ENCODE peak calls at places on chromosomes 11 and 22, in seven cellular contexts. One of them, this sample, is unnamed.

GRCh38 chr22:40426671-40427070 is 56.3 kb downstream of the SGSM3 start:
- DNase-seq in epithelial cell of esophagus: no peak
- DNase-seq in kidney epithelial cell: no peak
- DNase-seq in lower leg skin: no peak
- DNase-seq in pancreas: no peak
- DNase-seq in ovary: no peak
- DNase-seq in fibroblast of mammary gland: peak
- DNase-seq in this sample: peak

GRCh38 chr11:122327528-122327927 is 211.5 kb upstream of the BLID start:
- DNase-seq in epithelial cell of esophagus: no peak
- DNase-seq in kidney epithelial cell: no peak
- DNase-seq in lower leg skin: no peak
- DNase-seq in pancreas: no peak
- DNase-seq in ovary: no peak
- DNase-seq in fibroblast of mammary gland: no peak
- DNase-seq in this sample: no peak

GRCh38 chr22:25736378-25737011 is 5.5 kb upstream of the MYO18B start:
- DNase-seq in epithelial cell of esophagus: no peak
- DNase-seq in kidney epithelial cell: no peak
- DNase-seq in lower leg skin: no peak
- DNase-seq in pancreas: no peak
- DNase-seq in ovary: no peak
- DNase-seq in fibroblast of mammary gland: no peak
- DNase-seq in this sample: no peak

GRCh38 chr22:45009881-45010531 is at the start of gene PHF21B:
- DNase-seq in epithelial cell of esophagus: peak
- DNase-seq in kidney epithelial cell: no peak
- DNase-seq in lower leg skin: no peak
- DNase-seq in pancreas: no peak
- DNase-seq in ovary: peak
- DNase-seq in fibroblast of mammary gland: peak
- DNase-seq in this sample: peak

GRCh38 chr22:30221121-30221992 is 25.2 kb downstream of the LIF start:
- DNase-seq in epithelial cell of esophagus: no peak
- DNase-seq in kidney epithelial cell: no peak
- DNase-seq in lower leg skin: no peak
- DNase-seq in pancreas: no peak
- DNase-seq in ovary: no peak
- DNase-seq in fibroblast of mammary gland: no peak
- DNase-seq in this sample: no peak

GRCh38 chr11:129989437-129989836 is 13.2 kb downstream of the PRDM10 start:
- DNase-seq in epithelial cell of esophagus: no peak
- DNase-seq in kidney epithelial cell: no peak
- DNase-seq in lower leg skin: no peak
- DNase-seq in pancreas: no peak
- DNase-seq in ovary: no peak
- DNase-seq in fibroblast of mammary gland: no peak
- DNase-seq in this sample: no peak

GRCh38 chr11:106842134-106842533 is 176.1 kb downstream of the GUCY1A2 start:
- DNase-seq in epithelial cell of esophagus: no peak
- DNase-seq in kidney epithelial cell: no peak
- DNase-seq in lower leg skin: no peak
- DNase-seq in pancreas: no peak
- DNase-seq in ovary: no peak
- DNase-seq in fibroblast of mammary gland: no peak
- DNase-seq in this sample: no peak

GRCh38 chr22:46993626-46994025 is 231.2 kb downstream of the TBC1D22A start:
- DNase-seq in epithelial cell of esophagus: no peak
- DNase-seq in kidney epithelial cell: no peak
- DNase-seq in lower leg skin: no peak
- DNase-seq in pancreas: peak
- DNase-seq in ovary: peak
- DNase-seq in fibroblast of mammary gland: no peak
- DNase-seq in this sample: no peak

GRCh38 chr11:101516546-101516945 is 67.3 kb downstream of the TRPC6 start:
- DNase-seq in epithelial cell of esophagus: no peak
- DNase-seq in kidney epithelial cell: no peak
- DNase-seq in lower leg skin: no peak
- DNase-seq in pancreas: no peak
- DNase-seq in ovary: no peak
- DNase-seq in fibroblast of mammary gland: no peak
- DNase-seq in this sample: no peak

GRCh38 chr11:45079943-45080719 is 66.3 kb upstream of the PRDM11 start:
- DNase-seq in epithelial cell of esophagus: no peak
- DNase-seq in kidney epithelial cell: no peak
- DNase-seq in lower leg skin: no peak
- DNase-seq in pancreas: no peak
- DNase-seq in ovary: no peak
- DNase-seq in fibroblast of mammary gland: no peak
- DNase-seq in this sample: no peak

GRCh38 chr22:37609240-37610152 is 862 bp downstream of the GGA1 start:
- DNase-seq in epithelial cell of esophagus: peak
- DNase-seq in kidney epithelial cell: no peak
- DNase-seq in lower leg skin: no peak
- DNase-seq in pancreas: no peak
- DNase-seq in ovary: no peak
- DNase-seq in fibroblast of mammary gland: peak
- DNase-seq in this sample: no peak

GRCh38 chr22:37896181-37896592 is 9.9 kb upstream of the MICALL1 start:
- DNase-seq in epithelial cell of esophagus: peak
- DNase-seq in kidney epithelial cell: no peak
- DNase-seq in lower leg skin: no peak
- DNase-seq in pancreas: no peak
- DNase-seq in ovary: no peak
- DNase-seq in fibroblast of mammary gland: peak
- DNase-seq in this sample: no peak

GRCh38 chr22:17243524-17243923 is 24.3 kb upstream of the ADA2 start:
- DNase-seq in epithelial cell of esophagus: peak
- DNase-seq in kidney epithelial cell: no peak
- DNase-seq in lower leg skin: no peak
- DNase-seq in pancreas: no peak
- DNase-seq in ovary: no peak
- DNase-seq in fibroblast of mammary gland: peak
- DNase-seq in this sample: no peak

GRCh38 chr11:91156041-91156440 is 933.2 kb upstream of the CHORDC1 start:
- DNase-seq in epithelial cell of esophagus: no peak
- DNase-seq in kidney epithelial cell: no peak
- DNase-seq in lower leg skin: no peak
- DNase-seq in pancreas: no peak
- DNase-seq in ovary: no peak
- DNase-seq in fibroblast of mammary gland: peak
- DNase-seq in this sample: no peak

GRCh38 chr22:46612341-46612903 is 7.8 kb upstream of the GRAMD4 start:
- DNase-seq in epithelial cell of esophagus: no peak
- DNase-seq in kidney epithelial cell: no peak
- DNase-seq in lower leg skin: no peak
- DNase-seq in pancreas: no peak
- DNase-seq in ovary: no peak
- DNase-seq in fibroblast of mammary gland: no peak
- DNase-seq in this sample: no peak

GRCh38 chr11:66388746-66389386 is 17.3 kb upstream of the SLC29A2 start:
- DNase-seq in epithelial cell of esophagus: peak
- DNase-seq in kidney epithelial cell: no peak
- DNase-seq in lower leg skin: peak
- DNase-seq in pancreas: no peak
- DNase-seq in ovary: no peak
- DNase-seq in fibroblast of mammary gland: peak
- DNase-seq in this sample: peak

GRCh38 chr11:3905080-3905953 is 49.9 kb downstream of the STIM1 start:
- DNase-seq in epithelial cell of esophagus: peak
- DNase-seq in kidney epithelial cell: peak
- DNase-seq in lower leg skin: peak
- DNase-seq in pancreas: no peak
- DNase-seq in ovary: no peak
- DNase-seq in fibroblast of mammary gland: peak
- DNase-seq in this sample: peak

GRCh38 chr22:23632178-23632577 is at the start of gene DRICH1:
- DNase-seq in epithelial cell of esophagus: no peak
- DNase-seq in kidney epithelial cell: no peak
- DNase-seq in lower leg skin: no peak
- DNase-seq in pancreas: no peak
- DNase-seq in ovary: no peak
- DNase-seq in fibroblast of mammary gland: no peak
- DNase-seq in this sample: no peak

GRCh38 chr11:106321601-106322000 is 244.1 kb downstream of the AASDHPPT start:
- DNase-seq in epithelial cell of esophagus: no peak
- DNase-seq in kidney epithelial cell: no peak
- DNase-seq in lower leg skin: no peak
- DNase-seq in pancreas: no peak
- DNase-seq in ovary: no peak
- DNase-seq in fibroblast of mammary gland: no peak
- DNase-seq in this sample: no peak

GRCh38 chr22:40116496-40117200 is 61.1 kb upstream of the TNRC6B start:
- DNase-seq in epithelial cell of esophagus: no peak
- DNase-seq in kidney epithelial cell: no peak
- DNase-seq in lower leg skin: no peak
- DNase-seq in pancreas: no peak
- DNase-seq in ovary: no peak
- DNase-seq in fibroblast of mammary gland: no peak
- DNase-seq in this sample: no peak

GRCh38 chr11:134101292-134101691 is 32.4 kb downstream of the JAM3 start:
- DNase-seq in epithelial cell of esophagus: no peak
- DNase-seq in kidney epithelial cell: no peak
- DNase-seq in lower leg skin: no peak
- DNase-seq in pancreas: no peak
- DNase-seq in ovary: no peak
- DNase-seq in fibroblast of mammary gland: peak
- DNase-seq in this sample: peak

DNA sequence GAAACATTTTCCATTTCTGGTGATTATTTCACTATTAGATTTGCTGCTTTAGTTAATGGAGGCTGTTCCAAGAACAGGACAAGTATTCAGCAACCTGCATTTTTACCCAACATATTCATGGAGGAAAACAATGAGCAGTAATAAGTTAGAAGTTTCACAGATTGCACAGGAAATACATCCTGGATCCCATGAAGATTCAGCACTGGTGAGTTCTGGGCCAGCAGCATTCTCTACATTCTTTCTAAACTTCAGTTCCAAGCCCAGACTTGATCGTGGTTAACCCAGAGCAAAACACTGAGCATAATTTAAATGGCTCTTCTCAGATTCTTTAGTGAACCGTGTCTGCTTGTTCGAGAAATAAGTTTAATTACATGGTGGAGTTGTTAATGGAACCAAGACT is 3.8 kb downstream of the FJX1 start:
- DNase-seq in epithelial cell of esophagus: peak
- DNase-seq in kidney epithelial cell: peak
- DNase-seq in lower leg skin: no peak
- DNase-seq in pancreas: no peak
- DNase-seq in ovary: no peak
- DNase-seq in fibroblast of mammary gland: peak
- DNase-seq in this sample: peak
- H3K4me3 ChIP-seq in epithelial cell of esophagus: peak
- H3K4me3 ChIP-seq in kidney epithelial cell: no peak
- H3K4me3 ChIP-seq in lower leg skin: no peak
- H3K4me3 ChIP-seq in pancreas: no peak
- H3K4me3 ChIP-seq in ovary: no peak
- H3K4me3 ChIP-seq in fibroblast of mammary gland: no peak
- H3K4me3 ChIP-seq in this sample: no peak

GRCh38 chr11:125276635-125277008 is 112.1 kb downstream of the PKNOX2 start:
- DNase-seq in epithelial cell of esophagus: no peak
- DNase-seq in kidney epithelial cell: no peak
- DNase-seq in lower leg skin: no peak
- DNase-seq in pancreas: no peak
- DNase-seq in ovary: no peak
- DNase-seq in fibroblast of mammary gland: no peak
- DNase-seq in this sample: no peak
- TF ChIP-seq CTCF in epithelial cell of esophagus: no peak
- TF ChIP-seq CTCF in kidney epithelial cell: no peak
- TF ChIP-seq CTCF in lower leg skin: no peak
- TF ChIP-seq CTCF in pancreas: no peak
- TF ChIP-seq CTCF in ovary: no peak
- TF ChIP-seq CTCF in fibroblast of mammary gland: no peak
- TF ChIP-seq CTCF in this sample: no peak

GRCh38 chr22:49963647-49964026 is 3.1 kb downstream of the PIM3 start:
- DNase-seq in epithelial cell of esophagus: no peak
- DNase-seq in kidney epithelial cell: no peak
- DNase-seq in lower leg skin: peak
- DNase-seq in pancreas: no peak
- DNase-seq in ovary: no peak
- DNase-seq in fibroblast of mammary gland: no peak
- DNase-seq in this sample: no peak

GRCh38 chr22:49962751-49963646 is 2.4 kb downstream of the PIM3 start:
- DNase-seq in epithelial cell of esophagus: no peak
- DNase-seq in kidney epithelial cell: no peak
- DNase-seq in lower leg skin: peak
- DNase-seq in pancreas: peak
- DNase-seq in ovary: peak
- DNase-seq in fibroblast of mammary gland: no peak
- DNase-seq in this sample: no peak

GRCh38 chr22:49965291-49966040 is 4.9 kb downstream of the PIM3 start:
- DNase-seq in epithelial cell of esophagus: no peak
- DNase-seq in kidney epithelial cell: no peak
- DNase-seq in lower leg skin: no peak
- DNase-seq in pancreas: peak
- DNase-seq in ovary: peak
- DNase-seq in fibroblast of mammary gland: no peak
- DNase-seq in this sample: no peak

GRCh38 chr22:49964493-49965290 is 4.1 kb downstream of the PIM3 start:
- DNase-seq in epithelial cell of esophagus: no peak
- DNase-seq in kidney epithelial cell: no peak
- DNase-seq in lower leg skin: no peak
- DNase-seq in pancreas: peak
- DNase-seq in ovary: peak
- DNase-seq in fibroblast of mammary gland: no peak
- DNase-seq in this sample: no peak

GRCh38 chr22:49964136-49964492 is 3.5 kb downstream of the PIM3 start:
- DNase-seq in epithelial cell of esophagus: no peak
- DNase-seq in kidney epithelial cell: no peak
- DNase-seq in lower leg skin: peak
- DNase-seq in pancreas: peak
- DNase-seq in ovary: no peak
- DNase-seq in fibroblast of mammary gland: no peak
- DNase-seq in this sample: no peak
- H3K4me3 ChIP-seq in epithelial cell of esophagus: peak
- H3K4me3 ChIP-seq in kidney epithelial cell: no peak
- H3K4me3 ChIP-seq in lower leg skin: no peak
- H3K4me3 ChIP-seq in pancreas: peak
- H3K4me3 ChIP-seq in ovary: no peak
- H3K4me3 ChIP-seq in fibroblast of mammary gland: no peak
- H3K4me3 ChIP-seq in this sample: no peak

GRCh38 chr11:27303903-27304302 is 59.1 kb downstream of the CCDC34 start:
- DNase-seq in epithelial cell of esophagus: no peak
- DNase-seq in kidney epithelial cell: no peak
- DNase-seq in lower leg skin: no peak
- DNase-seq in pancreas: no peak
- DNase-seq in ovary: no peak
- DNase-seq in fibroblast of mammary gland: no peak
- DNase-seq in this sample: no peak

GRCh38 chr11:27305751-27306150 is 57.3 kb downstream of the CCDC34 start:
- DNase-seq in epithelial cell of esophagus: no peak
- DNase-seq in kidney epithelial cell: no peak
- DNase-seq in lower leg skin: no peak
- DNase-seq in pancreas: peak
- DNase-seq in ovary: no peak
- DNase-seq in fibroblast of mammary gland: no peak
- DNase-seq in this sample: no peak

GRCh38 chr11:27300974-27301373 is 62.0 kb downstream of the CCDC34 start:
- DNase-seq in epithelial cell of esophagus: peak
- DNase-seq in kidney epithelial cell: no peak
- DNase-seq in lower leg skin: no peak
- DNase-seq in pancreas: no peak
- DNase-seq in ovary: no peak
- DNase-seq in fibroblast of mammary gland: no peak
- DNase-seq in this sample: no peak

GRCh38 chr11:27307232-27307631 is 55.8 kb downstream of the CCDC34 start:
- DNase-seq in epithelial cell of esophagus: no peak
- DNase-seq in kidney epithelial cell: no peak
- DNase-seq in lower leg skin: no peak
- DNase-seq in pancreas: no peak
- DNase-seq in ovary: no peak
- DNase-seq in fibroblast of mammary gland: no peak
- DNase-seq in this sample: no peak

GRCh38 chr11:27304514-27304913 is 58.5 kb downstream of the CCDC34 start:
- DNase-seq in epithelial cell of esophagus: no peak
- DNase-seq in kidney epithelial cell: no peak
- DNase-seq in lower leg skin: no peak
- DNase-seq in pancreas: peak
- DNase-seq in ovary: no peak
- DNase-seq in fibroblast of mammary gland: no peak
- DNase-seq in this sample: no peak
- TF ChIP-seq CTCF in epithelial cell of esophagus: no peak
- TF ChIP-seq CTCF in kidney epithelial cell: no peak
- TF ChIP-seq CTCF in lower leg skin: no peak
- TF ChIP-seq CTCF in pancreas: no peak
- TF ChIP-seq CTCF in ovary: no peak
- TF ChIP-seq CTCF in fibroblast of mammary gland: no peak
- TF ChIP-seq CTCF in this sample: no peak